ENCODE peak calls at places on chromosomes 4 and X, in four cellular contexts. T is CD8-positive, alpha-beta T cell; W is psoas muscle; Y is HCT116. Q is an unnamed sample.

GRCh38 chrX:108740299-108740774 is 4.0 kb upstream of the IRS4 start:
- DNase-seq in T (no peak), W (no peak), Y (no peak), Q (no peak)

GRCh38 chr4:25180524-25181131 is 20.4 kb upstream of the SEPSECS start:
- DNase-seq in W (no peak), Y (peak), T (peak), Q (no peak)

GRCh38 chrX:136819026-136819425 is 38.3 kb upstream of the ARHGEF6 start:
- DNase-seq in Y (no peak), T (no peak), W (no peak), Q (no peak)

GRCh38 chr4:24753519-24753918 is 41.9 kb upstream of the SOD3 start:
- DNase-seq in T (no peak), Y (no peak), W (no peak), Q (no peak)

GRCh38 chrX:47198026-47198686 is 4.5 kb downstream of the UBA1 start:
- DNase-seq in W (no peak), Y (no peak), T (no peak), Q (no peak)

GRCh38 chrX:153804621-153805020 is 10.2 kb downstream of the SSR4 start:
- DNase-seq in T (no peak), Y (no peak), W (no peak), Q (no peak)

GRCh38 chrX:131729295-131729694 is 185.4 kb downstream of the OR13H1 start:
- DNase-seq in W (peak), Y (no peak), T (no peak), Q (peak)

GRCh38 chr4:164572877-164573279 is 181.1 kb upstream of the SMIM31 start:
- DNase-seq in Y (peak), T (no peak), W (no peak), Q (no peak)

GRCh38 chr4:1323635-1324442 is 23.2 kb upstream of the UVSSA start:
- DNase-seq in W (no peak), T (no peak), Y (peak), Q (no peak)

GRCh38 chr4:176838611-176839411 is 46.1 kb upstream of the VEGFC start:
- DNase-seq in Y (no peak), W (peak), T (no peak), Q (no peak)

GRCh38 chr4:27702710-27703431 is 842.2 kb downstream of the STIM2 start:
- DNase-seq in T (no peak), Y (peak), W (no peak), Q (no peak)

GRCh38 chr4:39571504-39571903 is 44.3 kb upstream of the UGDH start:
- DNase-seq in Y (no peak), T (no peak), W (no peak), Q (no peak)

GRCh38 chr4:156294577-156294976 is 340.9 kb upstream of the CTSO start:
- DNase-seq in Y (peak), W (no peak), T (no peak), Q (no peak)

GRCh38 chrX:17817242-17817641 is 43.9 kb downstream of the RAI2 start:
- DNase-seq in T (no peak), W (no peak), Y (no peak), Q (no peak)

GRCh38 chrX:119266364-119266995 is 30.4 kb downstream of the PGRMC1 start:
- DNase-seq in W (no peak), T (peak), Y (peak), Q (no peak)

GRCh38 chr4:98746530-98746929 is 88.1 kb upstream of the TSPAN5 start:
- DNase-seq in Y (no peak), T (no peak), W (no peak), Q (no peak)

GRCh38 chr4:91936301-91936700 is 367.5 kb upstream of the GRID2 start:
- DNase-seq in T (no peak), W (no peak), Y (no peak), Q (no peak)

GRCh38 chr4:159227984-159228383 is 125.1 kb downstream of the RAPGEF2 start:
- DNase-seq in Y (peak), T (no peak), W (peak), Q (peak)

GRCh38 chr4:78644744-78645330 is 93.3 kb downstream of the ANXA3 start:
- DNase-seq in T (peak), W (peak), Y (peak), Q (no peak)

GRCh38 chr4:105088110-105088879 is 58.4 kb upstream of the TET2 start:
- DNase-seq in W (no peak), T (no peak), Y (no peak), Q (no peak)

GRCh38 chrX:119784747-119785446 is 6.5 kb downstream of the RPL39 start:
- DNase-seq in W (no peak), Y (no peak), T (peak), Q (peak)

GRCh38 chrX:40632199-40632598 is 9.0 kb downstream of the MPC1L start:
- DNase-seq in T (no peak), W (no peak), Y (no peak), Q (no peak)

GRCh38 chr4:148442830-148443549 is 776 bp upstream of the NR3C2 start:
- DNase-seq in W (peak), Y (no peak), T (no peak), Q (no peak)

GRCh38 chr4:122152699-122153328 is 683 bp downstream of the BLTP1 start:
- DNase-seq in Y (no peak), W (peak), T (peak), Q (peak)

GRCh38 chrX:70434914-70435586 is 9.6 kb upstream of the DLG3 start:
- DNase-seq in Y (no peak), W (peak), T (no peak), Q (no peak)

GRCh38 chrX:44042731-44043130 is 69.5 kb upstream of the NDP start:
- DNase-seq in W (no peak), T (no peak), Y (no peak), Q (no peak)

GRCh38 chrX:115232933-115233496 is 881 bp downstream of the LRCH2 start:
- DNase-seq in T (no peak), W (no peak), Y (no peak), Q (no peak)

GRCh38 chr4:6834867-6835266 is 52.3 kb downstream of the KIAA0232 start:
- DNase-seq in T (no peak), W (peak), Y (no peak), Q (no peak)

GRCh38 chr4:182113774-182114173 is 129.4 kb upstream of the TENM3 start:
- DNase-seq in W (no peak), Y (no peak), T (no peak), Q (no peak)

GRCh38 chr4:40581254-40582140 is 48.2 kb downstream of the RBM47 start:
- DNase-seq in Y (no peak), T (no peak), W (no peak), Q (no peak)

GRCh38 chr4:160370046-160370445 is 1267.2 kb downstream of the RAPGEF2 start:
- DNase-seq in T (no peak), W (no peak), Y (no peak), Q (no peak)

GRCh38 chr4:59381591-59381990 is 1818.5 kb upstream of the ADGRL3 start:
- DNase-seq in W (no peak), Y (no peak), T (no peak), Q (no peak)

GRCh38 chrX:45517090-45517973 is 316.7 kb upstream of the DIPK2B start:
- DNase-seq in Y (peak), T (no peak), W (no peak), Q (no peak)
- H3K27ac ChIP-seq in Y (peak), T (no peak), W (no peak), Q (no peak)

DNA sequence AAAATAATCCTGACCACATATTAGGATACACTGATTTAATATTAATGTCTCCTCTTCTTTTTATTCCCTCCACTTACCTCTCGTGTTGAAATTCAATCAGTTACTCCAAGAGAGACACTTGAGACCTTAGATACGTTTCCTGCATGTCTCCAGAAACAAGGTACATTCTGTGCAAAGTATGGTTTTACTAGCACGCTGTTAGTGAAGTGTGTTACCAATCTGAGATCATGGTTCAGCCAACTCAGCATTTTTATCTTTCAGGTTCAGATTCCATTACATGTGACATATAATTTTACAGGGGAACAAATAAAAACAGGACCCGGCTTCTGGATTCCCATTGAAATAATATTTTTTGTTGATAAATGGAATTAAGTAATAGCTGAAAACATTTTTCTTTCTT is 32.2 kb downstream of the PDLIM5 start:
- DNase-seq in Y (no peak), W (no peak), T (no peak), Q (no peak)
- H3K27ac ChIP-seq in Y (no peak), W (peak), T (no peak), Q (no peak)

DNA sequence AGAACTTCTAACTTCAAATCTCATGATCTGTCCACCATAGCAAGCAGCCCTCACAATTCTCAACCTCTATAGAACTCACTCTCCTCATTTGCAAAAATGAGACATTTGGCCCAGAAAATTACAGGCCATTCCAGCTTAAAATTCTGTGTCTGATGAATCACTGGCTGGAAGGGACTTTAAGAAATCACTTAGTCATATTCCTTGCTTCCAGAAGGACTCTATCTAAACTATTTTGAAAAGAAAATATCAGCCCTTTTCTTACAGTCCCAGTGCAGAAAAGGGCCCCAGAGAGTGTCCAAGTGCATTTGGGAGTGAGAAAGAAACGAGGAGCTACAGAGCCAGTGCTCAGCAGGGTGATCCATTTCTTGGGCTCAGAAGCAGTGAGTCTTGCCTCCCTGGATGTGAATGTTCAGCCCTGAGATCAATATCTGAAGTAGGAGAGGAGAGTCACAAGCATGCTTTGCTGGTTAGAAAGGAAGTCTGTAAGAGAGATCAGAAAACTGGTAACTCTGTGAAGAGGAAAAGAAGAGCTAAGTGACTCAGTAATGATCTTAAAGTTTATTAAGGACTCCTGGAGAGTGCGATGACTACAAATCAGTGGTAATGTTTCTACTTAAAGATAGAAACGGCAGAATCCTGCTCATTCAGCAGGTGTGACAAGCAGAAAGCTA is 139.8 kb downstream of the PALLD start:
- DNase-seq in Y (no peak), T (no peak), W (no peak), Q (no peak)
- H3K27ac ChIP-seq in Y (peak), T (no peak), W (peak), Q (peak)

DNA sequence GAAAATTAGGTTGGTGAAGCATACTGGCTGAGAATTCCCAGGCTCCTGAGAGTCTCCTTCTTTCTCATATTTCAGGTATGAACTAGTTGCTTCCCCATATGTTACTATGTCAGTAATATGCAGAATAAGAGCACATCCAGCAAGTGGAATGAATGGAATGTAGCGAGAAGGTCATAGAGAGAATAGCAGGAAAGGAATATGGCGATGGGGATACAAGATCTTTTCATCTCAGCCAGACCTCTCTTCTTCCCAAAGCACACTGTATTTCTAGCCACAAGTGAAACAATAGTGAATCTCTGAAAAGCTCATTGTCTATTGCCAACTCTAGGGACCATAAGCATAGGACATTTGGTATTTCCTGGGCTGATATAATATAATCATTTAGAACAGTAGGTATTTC is 54.6 kb upstream of the MMAA start:
- DNase-seq in Y (no peak), T (no peak), W (no peak), Q (no peak)
- H3K27ac ChIP-seq in Y (no peak), T (no peak), W (no peak), Q (no peak)